ENCODE peak calls at places on chromosomes 3 and 15, in six cellular contexts. One of them, this sample, is unnamed.

GRCh38 chr3:102447272-102447671 is 12.5 kb downstream of the ZPLD1 start:
- DNase-seq in NB4: no peak
- DNase-seq in activated gamma-delta T cell treated with Interleukin-2 at 50 U/mL for 16 hours: no peak
- DNase-seq in stimulated activated naive CD8-positive, alpha-beta T cell treated with anti-CD3 and anti-CD28 coated beads, Interleukin-15, Interleukin-2, amounts not matched to agents 100 U/mL and 50 U/mL, for 24 hours: no peak
- DNase-seq in HFFc6: no peak
- DNase-seq in HuH-7: no peak
- DNase-seq in this sample: no peak

GRCh38 chr3:127233371-127233770 is 40.4 kb downstream of the PRR23E start:
- DNase-seq in NB4: peak; percentile 25
- DNase-seq in activated gamma-delta T cell treated with Interleukin-2 at 50 U/mL for 16 hours: no peak
- DNase-seq in stimulated activated naive CD8-positive, alpha-beta T cell treated with anti-CD3 and anti-CD28 coated beads, Interleukin-15, Interleukin-2, amounts not matched to agents 100 U/mL and 50 U/mL, for 24 hours: no peak
- DNase-seq in HFFc6: no peak
- DNase-seq in HuH-7: no peak
- DNase-seq in this sample: peak; percentile 67

GRCh38 chr3:59267021-59267420 is 217.2 kb upstream of the CFAP20DC start:
- DNase-seq in NB4: no peak
- DNase-seq in activated gamma-delta T cell treated with Interleukin-2 at 50 U/mL for 16 hours: no peak
- DNase-seq in stimulated activated naive CD8-positive, alpha-beta T cell treated with anti-CD3 and anti-CD28 coated beads, Interleukin-15, Interleukin-2, amounts not matched to agents 100 U/mL and 50 U/mL, for 24 hours: no peak
- DNase-seq in HFFc6: no peak
- DNase-seq in HuH-7: no peak
- DNase-seq in this sample: no peak

GRCh38 chr3:13890377-13891016 is 10.6 kb upstream of the WNT7A start:
- DNase-seq in NB4: no peak
- DNase-seq in activated gamma-delta T cell treated with Interleukin-2 at 50 U/mL for 16 hours: peak; percentile 62
- DNase-seq in stimulated activated naive CD8-positive, alpha-beta T cell treated with anti-CD3 and anti-CD28 coated beads, Interleukin-15, Interleukin-2, amounts not matched to agents 100 U/mL and 50 U/mL, for 24 hours: peak; percentile 38
- DNase-seq in HFFc6: no peak
- DNase-seq in HuH-7: no peak
- DNase-seq in this sample: peak; percentile 64

GRCh38 chr15:70293606-70294470 is 196.1 kb upstream of the TLE3 start:
- DNase-seq in NB4: no peak
- DNase-seq in activated gamma-delta T cell treated with Interleukin-2 at 50 U/mL for 16 hours: no peak
- DNase-seq in stimulated activated naive CD8-positive, alpha-beta T cell treated with anti-CD3 and anti-CD28 coated beads, Interleukin-15, Interleukin-2, amounts not matched to agents 100 U/mL and 50 U/mL, for 24 hours: no peak
- DNase-seq in HFFc6: no peak
- DNase-seq in HuH-7: no peak
- DNase-seq in this sample: no peak

GRCh38 chr3:56700136-56700535 is 17.1 kb upstream of the TASOR start:
- DNase-seq in NB4: no peak
- DNase-seq in activated gamma-delta T cell treated with Interleukin-2 at 50 U/mL for 16 hours: no peak
- DNase-seq in stimulated activated naive CD8-positive, alpha-beta T cell treated with anti-CD3 and anti-CD28 coated beads, Interleukin-15, Interleukin-2, amounts not matched to agents 100 U/mL and 50 U/mL, for 24 hours: no peak
- DNase-seq in HFFc6: no peak
- DNase-seq in HuH-7: no peak
- DNase-seq in this sample: no peak

GRCh38 chr15:85464471-85464870 is 84.1 kb downstream of the AKAP13 start:
- DNase-seq in NB4: no peak
- DNase-seq in activated gamma-delta T cell treated with Interleukin-2 at 50 U/mL for 16 hours: no peak
- DNase-seq in stimulated activated naive CD8-positive, alpha-beta T cell treated with anti-CD3 and anti-CD28 coated beads, Interleukin-15, Interleukin-2, amounts not matched to agents 100 U/mL and 50 U/mL, for 24 hours: no peak
- DNase-seq in HFFc6: no peak
- DNase-seq in HuH-7: no peak
- DNase-seq in this sample: no peak

GRCh38 chr3:140093742-140094141 is 158.8 kb downstream of the CLSTN2 start:
- DNase-seq in NB4: no peak
- DNase-seq in activated gamma-delta T cell treated with Interleukin-2 at 50 U/mL for 16 hours: no peak
- DNase-seq in stimulated activated naive CD8-positive, alpha-beta T cell treated with anti-CD3 and anti-CD28 coated beads, Interleukin-15, Interleukin-2, amounts not matched to agents 100 U/mL and 50 U/mL, for 24 hours: no peak
- DNase-seq in HFFc6: no peak
- DNase-seq in HuH-7: no peak
- DNase-seq in this sample: no peak